ENCODE peak calls at places on chromosomes 2 and 18, in six cellular contexts. E is HCT116, O is right lobe of liver, U is K562, A is heart left ventricle, P is sigmoid colon. J is an unnamed sample. For H3K27me3, the result is how much of the 10 kb centered on the place peaks cover.

GRCh38 chr2:166357068-166357949 is 18.4 kb downstream of the SCN9A start:
- DNase-seq in O (no peak), U (no peak), A (no peak), E (no peak), P (no peak), J (no peak)

GRCh38 chr2:206083602-206084467 is 2.1 kb downstream of the INO80D start:
- DNase-seq in P (no peak), U (no peak), O (peak), A (no peak), E (no peak), J (peak)

GRCh38 chr2:1827686-1828085 is 83.4 kb upstream of the PXDN start:
- DNase-seq in E (no peak), P (no peak), A (no peak), U (no peak), O (no peak), J (no peak)

GRCh38 chr2:211611061-211611518 is 927.5 kb downstream of the ERBB4 start:
- DNase-seq in A (no peak), O (no peak), U (no peak), E (no peak), P (no peak), J (no peak)

GRCh38 chr2:233823731-233824121 is 30.6 kb downstream of the HJURP start:
- DNase-seq in E (no peak), U (no peak), P (no peak), O (no peak), A (no peak), J (no peak)

GRCh38 chr2:143694335-143694734 is 565.1 kb downstream of the ARHGAP15 start:
- DNase-seq in O (no peak), A (no peak), U (no peak), P (no peak), E (no peak), J (no peak)

GRCh38 chr18:24975499-24975898 is 376.5 kb downstream of the ZNF521 start:
- DNase-seq in E (no peak), A (no peak), U (no peak), P (no peak), O (no peak), J (no peak)

GRCh38 chr2:158893057-158893456 is 75.4 kb upstream of the TANC1 start:
- DNase-seq in P (no peak), E (no peak), A (no peak), O (no peak), U (no peak), J (no peak)

GRCh38 chr2:108620656-108621055 is 86.4 kb downstream of the LIMS1 start:
- DNase-seq in E (no peak), P (no peak), U (no peak), A (no peak), O (no peak), J (no peak)

GRCh38 chr2:176370423-176370822 is 101.2 kb downstream of the MTX2 start:
- DNase-seq in A (no peak), U (no peak), O (no peak), E (no peak), P (no peak), J (no peak)

GRCh38 chr2:168166902-168167510 is 80.4 kb downstream of the STK39 start:
- DNase-seq in A (no peak), E (peak), O (no peak), P (no peak), U (no peak), J (no peak)

GRCh38 chr18:26479065-26479685 is 69.2 kb downstream of the KCTD1 start:
- DNase-seq in U (no peak), E (no peak), P (no peak), O (no peak), A (no peak), J (no peak)

GRCh38 chr2:128292599-128293425 is 25.9 kb downstream of the HS6ST1 start:
- DNase-seq in A (no peak), O (peak), U (no peak), E (no peak), P (no peak), J (peak)

GRCh38 chr2:232529806-232530547 is 4.0 kb downstream of the CHRND start:
- DNase-seq in U (no peak), O (peak), E (no peak), P (no peak), A (no peak), J (no peak)

GRCh38 chr2:70984576-70985282 is 6.3 kb downstream of the ANKRD53 start:
- DNase-seq in U (peak), E (peak), O (peak), P (peak), A (peak), J (peak)

GRCh38 chr2:36376992-36377738 is 21.6 kb downstream of the CRIM1 start:
- DNase-seq in O (no peak), A (no peak), E (no peak), U (no peak), P (no peak), J (peak)

GRCh38 chr2:170660406-170660805 is 54.7 kb upstream of the SP5 start:
- DNase-seq in U (no peak), E (no peak), P (no peak), A (no peak), O (no peak), J (peak)

GRCh38 chr2:141199711-141200110 is 931.1 kb downstream of the LRP1B start:
- DNase-seq in A (no peak), O (no peak), E (no peak), U (no peak), P (no peak), J (no peak)

GRCh38 chr2:234615643-234616356 is 118.9 kb upstream of the ARL4C start:
- DNase-seq in P (no peak), A (no peak), O (no peak), E (no peak), U (no peak), J (no peak)

GRCh38 chr2:167491788-167492187 is 603.5 kb downstream of the XIRP2 start:
- DNase-seq in O (no peak), U (no peak), E (no peak), A (no peak), P (no peak), J (no peak)

GRCh38 chr2:177161741-177162440 is 50.7 kb upstream of the HNRNPA3 start:
- DNase-seq in E (no peak), O (no peak), P (no peak), A (no peak), U (peak), J (no peak)

GRCh38 chr2:138373993-138374408 is 127.6 kb upstream of the SPOPL start:
- DNase-seq in O (no peak), E (peak), U (peak), A (no peak), P (no peak), J (peak)

GRCh38 chr2:144256996-144257707 is 262.8 kb downstream of the ZEB2 start:
- DNase-seq in A (no peak), O (no peak), E (no peak), P (no peak), U (no peak), J (no peak)

GRCh38 chr2:12797815-12798214 is 81.1 kb downstream of the TRIB2 start:
- DNase-seq in A (no peak), O (no peak), E (no peak), P (no peak), U (no peak), J (no peak)

GRCh38 chr2:210477496-210477895 is 937 bp upstream of the LANCL1 start:
- DNase-seq in O (no peak), E (peak), A (peak), U (peak), P (no peak), J (peak)

GRCh38 chr2:17747684-17748452 is 5.7 kb downstream of the SMC6 start:
- DNase-seq in O (no peak), E (no peak), P (no peak), A (no peak), U (peak), J (no peak)

GRCh38 chr2:191488135-191488534 is 189.8 kb upstream of the NABP1 start:
- DNase-seq in P (no peak), E (no peak), A (no peak), U (no peak), O (no peak), J (no peak)

GRCh38 chr2:225190987-225191386 is 148.7 kb upstream of the DOCK10 start:
- DNase-seq in A (no peak), P (no peak), U (no peak), E (no peak), O (no peak), J (no peak)

GRCh38 chr18:59612461-59612860 is 84.8 kb downstream of the CCBE1 start:
- DNase-seq in O (no peak), E (no peak), A (no peak), U (no peak), P (no peak), J (peak)

GRCh38 chr18:25737710-25738251 is 352.6 kb downstream of the SS18 start:
- DNase-seq in E (peak), O (no peak), P (no peak), A (no peak), U (no peak), J (no peak)

GRCh38 chr2:14944562-14945346 is 312.2 kb downstream of the LRATD1 start:
- DNase-seq in P (no peak), E (peak), U (no peak), O (no peak), A (no peak), J (peak)

GRCh38 chr2:181754136-181754535 is 73.8 kb upstream of the NEUROD1 start:
- DNase-seq in P (no peak), U (no peak), E (no peak), A (no peak), O (no peak), J (no peak)

GRCh38 chr2:62471404-62471803 is 34.6 kb downstream of the TMEM17 start:
- DNase-seq in E (no peak), P (no peak), O (no peak), A (no peak), U (no peak), J (no peak)

GRCh38 chr18:68796936-68797690 is 767 bp upstream of the CCDC102B start:
- DNase-seq in A (peak), O (no peak), P (no peak), U (no peak), E (no peak), J (no peak)

GRCh38 chr2:79178073-79178720 is 18.6 kb upstream of the REG3A start:
- DNase-seq in E (no peak), P (no peak), U (no peak), O (no peak), A (no peak), J (no peak)

GRCh38 chr18:5955861-5956260 is 60.5 kb upstream of the TMEM200C start:
- DNase-seq in E (no peak), A (no peak), P (no peak), U (no peak), O (no peak), J (no peak)

DNA sequence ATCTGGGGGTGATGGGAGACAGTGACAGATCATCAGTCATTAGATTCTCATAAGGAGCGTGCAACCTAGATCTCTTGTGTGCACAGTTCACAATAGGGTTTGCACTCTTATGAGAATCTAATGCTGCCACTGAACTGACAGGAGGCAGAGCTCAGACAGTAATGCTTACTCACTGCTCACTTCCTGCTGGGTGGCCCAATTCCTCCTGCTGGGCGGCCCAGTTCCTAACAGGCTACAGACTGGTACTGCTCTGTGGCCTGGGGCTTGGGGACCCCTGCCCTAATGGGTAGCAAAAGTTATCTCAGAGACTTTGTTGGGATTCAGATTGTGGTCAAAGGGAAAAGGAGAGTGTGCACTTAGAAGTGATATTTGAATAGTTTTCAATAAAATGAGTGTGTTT is 840.1 kb upstream of the ID2 start:
- DNase-seq in O (no peak), E (no peak), A (no peak), P (no peak), U (no peak), J (no peak)
- TF ChIP-seq POLR2A in O (no peak), E (no peak), A (no peak), P (no peak), U (no peak), J (no peak)

GRCh38 chr2:174343343-174343637 is 8.5 kb downstream of the SP9 start:
- DNase-seq in P (no peak), E (no peak), A (no peak), O (no peak), U (no peak), J (no peak)
- H3K27me3 ChIP-seq in P (half or more), E (under half), A (half or more), O (half or more), U (under half), J (under half)

DNA sequence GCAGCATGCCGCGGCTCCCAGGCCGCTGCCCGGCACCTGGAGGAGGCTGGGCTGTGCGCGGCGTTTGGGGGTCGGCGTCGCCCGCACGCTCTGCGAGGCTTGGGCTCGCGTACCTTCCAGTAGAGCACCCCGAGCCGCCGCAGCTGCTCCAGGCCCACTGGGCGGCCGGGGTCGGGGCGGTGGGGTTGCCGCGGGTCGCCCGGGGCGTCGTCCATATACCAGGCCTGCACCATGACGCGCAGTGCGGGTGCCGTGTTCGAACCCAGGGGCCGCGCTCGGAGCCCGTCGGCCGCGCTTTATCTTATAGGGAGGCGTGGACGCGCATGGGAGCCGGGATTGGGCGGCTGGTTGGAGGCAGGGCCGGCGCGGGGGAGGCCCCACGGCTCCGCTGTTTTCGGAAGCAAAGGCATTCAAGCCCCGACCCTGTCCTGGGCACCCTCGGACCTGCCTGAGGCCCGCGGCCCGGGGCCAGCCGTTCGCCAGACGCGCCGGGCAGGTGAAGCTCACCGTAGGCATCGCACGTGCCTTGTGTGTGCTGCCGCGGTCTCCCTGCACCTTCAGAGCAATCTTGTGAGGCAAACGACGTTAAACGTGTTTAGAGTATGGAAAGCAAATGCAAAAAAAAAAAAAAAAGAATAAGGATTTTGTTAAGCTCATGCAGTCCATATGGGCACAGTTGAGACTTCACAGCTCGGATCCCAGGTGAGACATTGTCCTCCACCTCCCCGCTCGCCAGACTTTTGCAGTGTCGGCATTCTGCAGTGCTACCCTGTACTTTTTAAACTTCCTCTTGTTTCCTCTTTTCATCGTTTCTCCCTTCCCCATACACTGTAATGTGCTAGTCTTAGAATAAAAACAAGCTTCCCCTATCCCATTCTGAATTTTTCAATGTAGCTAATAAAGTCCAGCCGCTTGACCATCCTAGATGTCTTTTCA is at the start of gene ADI1:
- DNase-seq in O (peak), P (peak), A (peak), U (peak), E (peak), J (peak)
- TF ChIP-seq POLR2A in O (peak), P (peak), A (peak), U (peak), E (peak), J (peak)

DNA sequence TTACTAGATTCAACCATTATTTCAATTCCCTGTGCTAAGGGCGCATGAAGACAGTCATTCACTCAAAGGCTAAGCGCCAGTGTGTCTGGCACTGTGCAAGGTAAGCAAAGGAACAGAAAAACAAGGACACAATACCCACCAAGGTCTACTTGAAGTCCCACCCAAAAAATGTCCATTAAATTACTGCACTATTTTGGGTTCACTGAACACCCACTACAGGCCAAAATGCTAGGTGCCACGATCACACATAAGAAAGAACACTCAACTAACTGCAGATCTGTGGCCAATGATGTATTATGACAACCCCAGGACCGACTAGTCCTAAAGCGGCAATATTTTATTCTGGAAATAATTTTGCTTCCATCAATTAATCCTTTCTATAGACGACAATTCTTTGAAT is 1.8 kb downstream of the TMEM131 start:
- DNase-seq in O (no peak), U (no peak), P (no peak), E (no peak), A (no peak), J (no peak)
- H3K27me3 ChIP-seq in O (under half), U (under half), P (under half), E (under half), A (under half), J (under half)

DNA sequence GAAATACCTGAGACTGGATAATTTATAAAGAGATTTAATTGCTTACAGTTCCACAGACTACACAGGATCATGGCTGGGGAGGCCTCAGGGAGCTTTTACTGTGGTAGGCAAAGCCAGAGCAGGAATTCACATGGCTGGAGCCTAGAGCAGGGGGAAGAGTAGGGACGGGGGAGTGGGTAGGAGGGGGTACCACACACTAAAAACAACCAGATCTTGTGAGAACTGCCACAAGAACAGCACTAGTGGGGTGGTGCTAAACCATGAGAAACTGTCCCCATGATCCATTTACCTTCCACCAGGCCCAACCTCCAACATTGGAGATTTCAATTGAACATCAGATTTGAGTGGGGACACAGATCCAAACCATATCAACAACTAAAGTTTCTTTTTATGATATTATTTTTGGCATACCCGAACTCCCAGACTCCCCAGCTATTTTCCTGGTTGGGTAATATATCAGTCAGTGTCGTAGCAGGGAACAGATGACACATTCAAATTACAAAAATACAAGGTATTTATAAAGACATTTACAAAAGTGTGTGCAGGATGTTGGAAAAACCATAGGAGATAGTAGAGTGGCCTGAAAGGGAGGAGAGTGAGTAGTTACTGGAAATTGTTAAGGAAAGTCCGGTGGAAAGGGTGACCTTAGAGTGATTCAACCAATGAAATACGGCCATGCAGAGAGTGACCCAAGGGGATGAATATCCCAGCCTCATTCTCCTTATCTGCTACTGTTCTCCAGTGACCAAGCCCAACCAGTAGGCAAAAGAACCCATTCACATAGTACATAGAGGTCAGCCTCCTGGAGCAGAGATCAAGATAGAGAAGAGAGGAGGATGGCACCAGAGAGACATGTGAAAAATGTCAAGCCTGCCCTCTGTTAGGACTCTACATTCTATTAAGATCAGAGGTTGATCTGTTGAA is 8.8 kb downstream of the RPL37A start:
- DNase-seq in A (no peak), O (no peak), E (no peak), P (no peak), U (no peak), J (no peak)
- TF ChIP-seq POLR2A in A (no peak), O (no peak), E (peak), P (no peak), U (no peak), J (no peak)

GRCh38 chr2:99877963-99878362 is 264.4 kb downstream of the AFF3 start:
- DNase-seq in O (no peak), U (no peak), E (no peak), P (no peak), A (no peak), J (no peak)

GRCh38 chr2:99878951-99879350 is 263.4 kb downstream of the AFF3 start:
- DNase-seq in U (no peak), A (no peak), P (no peak), E (no peak), O (no peak), J (no peak)

GRCh38 chr2:99879481-99879880 is 262.9 kb downstream of the AFF3 start:
- DNase-seq in U (no peak), O (no peak), A (no peak), E (no peak), P (no peak), J (no peak)

GRCh38 chr2:99875627-99876026 is 266.8 kb downstream of the AFF3 start:
- DNase-seq in O (no peak), E (no peak), U (no peak), P (no peak), A (no peak), J (no peak)

GRCh38 chr2:99876956-99877355 is 265.4 kb downstream of the AFF3 start:
- DNase-seq in P (no peak), U (no peak), A (no peak), O (no peak), E (no peak), J (no peak)
- H3K27me3 ChIP-seq in P (under half), U (under half), A (under half), O (under half), E (half or more), J (under half)

J was measured in testis.